ENCODE peak calls at places on chromosomes 6 and 20, in five cellular contexts. C, Q, I, L and B are unnamed samples.

GRCh38 chr6:25962368-25963127 is at the start of gene TRIM38:
- DNase-seq in C (no peak), Q (peak; percentile 90), I (peak; percentile 83), L (peak; percentile 94), B (peak; percentile 95)

GRCh38 chr6:129863664-129864063 is 2.5 kb upstream of the TMEM244 start:
- DNase-seq in C (no peak), Q (no peak), I (peak; percentile 39), L (no peak), B (peak; percentile 94)

GRCh38 chr6:27433714-27434113 is 39.2 kb downstream of the ZNF184 start:
- DNase-seq in C (no peak), Q (no peak), I (no peak), L (no peak), B (no peak)

GRCh38 chr6:17585766-17586502 is 14.2 kb upstream of the FAM8A1 start:
- DNase-seq in C (no peak), Q (no peak), I (peak; percentile 22), L (peak; percentile 12), B (peak; percentile 5)

GRCh38 chr6:156557269-156557885 is 219.8 kb upstream of the ARID1B start:
- DNase-seq in C (no peak), Q (no peak), I (no peak), L (peak; percentile 23), B (no peak)

GRCh38 chr6:138645976-138646640 is 127.5 kb upstream of the CCDC28A start:
- DNase-seq in C (no peak), Q (no peak), I (no peak), L (peak; percentile 33), B (no peak)

GRCh38 chr6:139568956-139569538 is 194.6 kb upstream of the CITED2 start:
- DNase-seq in C (no peak), Q (no peak), I (peak; percentile 87), L (peak; percentile 93), B (peak; percentile 96)

GRCh38 chr6:151482290-151482689 is 11.5 kb upstream of the CCDC170 start:
- DNase-seq in C (no peak), Q (no peak), I (no peak), L (peak; percentile 75), B (peak; percentile 36)

GRCh38 chr6:75952132-75952531 is 120.3 kb downstream of the IMPG1 start:
- DNase-seq in C (no peak), Q (no peak), I (no peak), L (no peak), B (no peak)

GRCh38 chr6:138007014-138007472 is 100.2 kb downstream of the PERP start:
- DNase-seq in C (no peak), Q (no peak), I (peak; percentile 35), L (peak; percentile 42), B (peak; percentile 20)

GRCh38 chr20:11585752-11586352 is 331.8 kb upstream of the BTBD3 start:
- DNase-seq in C (no peak), Q (no peak), I (peak; percentile 13), L (peak; percentile 64), B (no peak)

GRCh38 chr6:21586760-21587181 is 6.8 kb upstream of the SOX4 start:
- DNase-seq in C (peak; percentile 80), Q (no peak), I (no peak), L (peak; percentile 20), B (no peak)

GRCh38 chr6:21598662-21599061 is 5.1 kb downstream of the SOX4 start:
- DNase-seq in C (no peak), Q (no peak), I (no peak), L (peak; percentile 29), B (no peak)